ENCODE peak calls at places on chromosomes 11 and 22, in seven cellular contexts. R is CD8-positive, alpha-beta T cell; I is right atrium auricular region; Y is type B pancreatic cell; D is endothelial cell; V is heart left ventricle; A is BJ. P is an unnamed sample.

GRCh38 chr11:28384418-28384817 is 276.2 kb downstream of the METTL15 start:
- DNase-seq in R (no peak), I (no peak), Y (no peak), D (no peak), V (no peak), A (peak; percentile 94), P (no peak)

GRCh38 chr11:85949798-85950197 is 94.6 kb downstream of the CCDC83 start:
- DNase-seq in R (no peak), I (no peak), Y (no peak), D (no peak), V (no peak), A (no peak), P (no peak)

GRCh38 chr22:28989035-28989464 is 72.6 kb downstream of the C22orf31 start:
- DNase-seq in R (no peak), I (no peak), Y (no peak), D (no peak), V (no peak), A (no peak), P (no peak)

GRCh38 chr22:41367039-41367679 is 14.6 kb upstream of the TEF start:
- DNase-seq in R (no peak), I (peak; percentile 94), Y (peak; percentile 87), D (no peak), V (peak; percentile 98), A (peak; percentile 71), P (no peak)

GRCh38 chr22:32721328-32722180 is 80.0 kb upstream of the TIMP3 start:
- DNase-seq in R (no peak), I (no peak), Y (no peak), D (no peak), V (no peak), A (no peak), P (no peak)

GRCh38 chr11:9752091-9752490 is 88.2 kb downstream of the SWAP70 start:
- DNase-seq in R (no peak), I (no peak), Y (no peak), D (no peak), V (no peak), A (no peak), P (no peak)

GRCh38 chr22:35648066-35649025 is at the start of gene APOL6:
- DNase-seq in R (peak; percentile 56), I (no peak), Y (peak; percentile 44), D (no peak), V (no peak), A (no peak), P (peak; percentile 33)

GRCh38 chr11:34075178-34075820 is 23.8 kb downstream of the CAPRIN1 start:
- DNase-seq in R (no peak), I (no peak), Y (no peak), D (no peak), V (no peak), A (peak; percentile 42), P (no peak)

GRCh38 chr11:2472428-2473186 is 27.8 kb downstream of the KCNQ1 start:
- DNase-seq in R (no peak), I (no peak), Y (peak; percentile 55), D (no peak), V (no peak), A (no peak), P (no peak)

GRCh38 chr11:74559110-74559933 is 33.1 kb upstream of the POLD3 start:
- DNase-seq in R (no peak), I (no peak), Y (no peak), D (peak; percentile 16), V (no peak), A (no peak), P (no peak)

GRCh38 chr11:122696662-122697061 is 41.1 kb downstream of the UBASH3B start:
- DNase-seq in R (peak; percentile 72), I (no peak), Y (no peak), D (no peak), V (no peak), A (no peak), P (no peak)

GRCh38 chr11:92240946-92241345 is 16.3 kb downstream of the FAT3 start:
- DNase-seq in R (no peak), I (no peak), Y (no peak), D (no peak), V (no peak), A (no peak), P (no peak)

GRCh38 chr11:839875-840617 is 2.3 kb downstream of the POLR2L start:
- DNase-seq in R (no peak), I (no peak), Y (no peak), D (no peak), V (no peak), A (no peak), P (no peak)

GRCh38 chr11:13525257-13525656 is 29.5 kb upstream of the PTH start:
- DNase-seq in R (no peak), I (no peak), Y (no peak), D (no peak), V (no peak), A (no peak), P (no peak)

GRCh38 chr11:6354651-6355485 is 34.6 kb upstream of the CAVIN3 start:
- DNase-seq in R (no peak), I (no peak), Y (no peak), D (no peak), V (no peak), A (no peak), P (no peak)

GRCh38 chr11:1304376-1304775 is 5.1 kb downstream of the TOLLIP start:
- DNase-seq in R (peak; percentile 8), I (peak; percentile 58), Y (peak; percentile 57), D (no peak), V (no peak), A (no peak), P (no peak)

GRCh38 chr11:14373941-14374646 is 15.1 kb upstream of the RRAS2 start:
- DNase-seq in R (no peak), I (peak; percentile 66), Y (no peak), D (no peak), V (no peak), A (peak; percentile 70), P (no peak)

GRCh38 chr11:65586247-65586630 is 9.4 kb downstream of the KCNK7 start:
- DNase-seq in R (no peak), I (no peak), Y (no peak), D (no peak), V (no peak), A (no peak), P (no peak)

GRCh38 chr22:41532908-41533825 is 11.1 kb downstream of the POLR3H start:
- DNase-seq in R (peak; percentile 63), I (peak; percentile 74), Y (no peak), D (peak; percentile 81), V (peak; percentile 89), A (no peak), P (peak; percentile 64)

DNA sequence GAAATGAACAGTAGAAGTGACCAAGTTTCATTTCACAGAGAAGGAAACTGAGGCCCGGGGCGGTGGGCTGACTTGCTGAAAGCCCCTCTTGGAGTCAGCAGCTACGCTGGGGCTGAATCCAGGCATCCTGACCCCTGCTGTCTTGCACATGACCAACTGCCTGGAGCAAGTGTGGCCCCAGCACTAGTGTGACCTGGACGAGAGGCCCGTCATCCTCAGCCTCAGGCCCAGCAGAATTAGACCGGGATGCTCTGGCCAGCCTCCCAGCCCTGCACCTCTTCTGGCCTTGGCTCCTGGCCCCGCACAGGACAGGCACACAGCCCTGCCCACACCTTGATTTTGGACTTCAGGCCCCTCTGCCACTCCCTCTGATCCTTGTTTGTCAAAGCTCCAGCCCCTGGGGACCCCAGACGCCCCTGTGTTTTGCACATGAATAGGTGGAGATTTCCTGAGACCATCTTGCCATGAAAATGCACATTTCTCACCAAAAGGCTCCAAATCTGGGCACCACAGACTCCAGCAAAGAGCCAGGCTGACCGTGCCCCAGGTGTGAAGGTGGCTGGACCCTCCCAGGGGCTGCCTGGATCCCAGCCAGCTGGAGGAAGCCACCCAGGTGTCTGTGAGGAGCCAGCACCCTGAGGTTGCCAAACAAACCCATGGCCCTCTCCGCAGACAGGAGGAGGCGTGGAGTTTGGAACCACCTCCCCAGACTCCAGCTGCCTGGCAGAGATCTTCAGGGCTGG is 24.9 kb downstream of the FGF4 start:
- DNase-seq in R (no peak), I (no peak), Y (no peak), D (no peak), V (no peak), A (no peak), P (no peak)
- TF ChIP-seq CTCF in R (no peak), I (no peak), Y (no peak), D (no peak), V (no peak), A (no peak), P (no peak)

GRCh38 chr11:67441731-67442401 is 1.4 kb downstream of the CORO1B start:
- DNase-seq in R (no peak), I (no peak), Y (no peak), D (no peak), V (no peak), A (no peak), P (peak; percentile 31)

GRCh38 chr11:67441082-67441683 is 2.1 kb downstream of the CORO1B start:
- DNase-seq in R (no peak), I (no peak), Y (no peak), D (no peak), V (no peak), A (no peak), P (peak; percentile 39)

GRCh38 chr11:67440229-67441081 is 2.8 kb downstream of the CORO1B start:
- DNase-seq in R (no peak), I (no peak), Y (no peak), D (no peak), V (no peak), A (no peak), P (peak; percentile 39)

GRCh38 chr11:67438121-67438902 is 830 bp upstream of the PTPRCAP start:
- DNase-seq in R (peak; percentile 78), I (no peak), Y (no peak), D (no peak), V (no peak), A (no peak), P (peak; percentile 53)

GRCh38 chr11:67439321-67440228 is 2.1 kb upstream of the PTPRCAP start:
- DNase-seq in R (peak; percentile 32), I (no peak), Y (no peak), D (no peak), V (no peak), A (no peak), P (peak; percentile 26)
- TF ChIP-seq CTCF in R (no peak), I (no peak), Y (no peak), D (no peak), V (no peak), A (peak; percentile 30), P (no peak)

GRCh38 chr11:76550781-76551180 is 106.0 kb downstream of the EMSY start:
- DNase-seq in R (no peak), I (no peak), Y (no peak), D (no peak), V (no peak), A (no peak), P (no peak)

GRCh38 chr11:76554767-76555166 is 109.9 kb downstream of the EMSY start:
- DNase-seq in R (no peak), I (no peak), Y (no peak), D (no peak), V (no peak), A (no peak), P (no peak)

GRCh38 chr11:76552987-76553386 is 108.2 kb downstream of the EMSY start:
- DNase-seq in R (no peak), I (no peak), Y (no peak), D (no peak), V (no peak), A (no peak), P (no peak)

GRCh38 chr11:76553554-76554476 is 109.0 kb downstream of the EMSY start:
- DNase-seq in R (no peak), I (no peak), Y (no peak), D (no peak), V (no peak), A (no peak), P (no peak)

GRCh38 chr11:76551400-76551799 is 106.6 kb downstream of the EMSY start:
- DNase-seq in R (no peak), I (no peak), Y (no peak), D (no peak), V (no peak), A (no peak), P (no peak)
- TF ChIP-seq CTCF in R (no peak), I (peak; percentile 54), Y (peak; percentile 17), D (no peak), V (peak; percentile 18), A (no peak), P (no peak)

GRCh38 chr11:121421149-121421906 is 30.8 kb upstream of the SORL1 start:
- DNase-seq in R (no peak), I (no peak), Y (no peak), D (no peak), V (no peak), A (no peak), P (no peak)
- TF ChIP-seq CTCF in R (no peak), I (no peak), Y (peak; percentile 17), D (no peak), V (no peak), A (no peak), P (no peak)

P was measured in activated B cell treated with CpG ODN at 0.5 μM for 24 hours.